ENCODE peak calls at places on chromosome 3, in four cellular contexts. Z is A549, Y is HepG2, V is GM12878. W is an unnamed sample.

GRCh38 chr3:17258823-17259436 is 374.2 kb downstream of the PLCL2 start:
- DNase-seq in Z (peak), Y (peak), V (no peak), W (peak)

GRCh38 chr3:4751057-4752051 is 227.9 kb upstream of the BHLHE40 start:
- DNase-seq in Z (peak), Y (peak), V (no peak), W (no peak)

GRCh38 chr3:195895900-195896360 is 12.4 kb downstream of the TNK2 start:
- DNase-seq in Z (peak), Y (no peak), V (no peak), W (peak)

GRCh38 chr3:196971094-196971698 is 2.6 kb upstream of the PIGZ start:
- DNase-seq in Z (no peak), Y (no peak), V (no peak), W (no peak)

GRCh38 chr3:8506611-8507061 is 5.0 kb downstream of the LMCD1 start:
- DNase-seq in Z (no peak), Y (no peak), V (no peak), W (no peak)

GRCh38 chr3:113222412-113223086 is 11.2 kb downstream of the BOC start:
- DNase-seq in Z (no peak), Y (no peak), V (no peak), W (peak)

GRCh38 chr3:52811452-52812011 is 16.9 kb downstream of the ITIH3 start:
- DNase-seq in Z (no peak), Y (peak), V (no peak), W (no peak)

GRCh38 chr3:10142707-10143560 is 1.4 kb downstream of the VHL start:
- DNase-seq in Z (peak), Y (no peak), V (no peak), W (peak)

GRCh38 chr3:108088146-108088545 is 2.7 kb downstream of the CD47 start:
- DNase-seq in Z (no peak), Y (no peak), V (no peak), W (no peak)

GRCh38 chr3:188421151-188421821 is 267.3 kb downstream of the LPP start:
- DNase-seq in Z (peak), Y (no peak), V (no peak), W (no peak)

GRCh38 chr3:25532763-25533162 is 104.7 kb downstream of the RARB start:
- DNase-seq in Z (peak), Y (peak), V (no peak), W (no peak)

GRCh38 chr3:180594631-180595348 is 7.2 kb upstream of the TTC14 start:
- DNase-seq in Z (peak), Y (peak), V (peak), W (peak)

GRCh38 chr3:191455257-191455952 is 5.6 kb upstream of the PYDC2 start:
- DNase-seq in Z (no peak), Y (no peak), V (peak), W (no peak)

GRCh38 chr3:151990696-151991376 is 117.4 kb downstream of the SUCNR1 start:
- DNase-seq in Z (no peak), Y (no peak), V (no peak), W (no peak)

GRCh38 chr3:45689787-45690145 is 570 bp downstream of the SACM1L start:
- DNase-seq in Z (no peak), Y (no peak), V (no peak), W (no peak)

GRCh38 chr3:148902173-148902791 is 37.2 kb downstream of the CPA3 start:
- DNase-seq in Z (no peak), Y (no peak), V (no peak), W (no peak)

GRCh38 chr3:115667175-115668065 is 44.1 kb downstream of the GAP43 start:
- DNase-seq in Z (no peak), Y (no peak), V (no peak), W (no peak)

GRCh38 chr3:103499967-103500366 is 1065.2 kb downstream of the ZPLD1 start:
- DNase-seq in Z (no peak), Y (no peak), V (no peak), W (no peak)

GRCh38 chr3:144437989-144438388 is 466.4 kb downstream of the DIPK2A start:
- DNase-seq in Z (no peak), Y (no peak), V (peak), W (no peak)

GRCh38 chr3:12768579-12769527 is 9.8 kb upstream of the TMEM40 start:
- DNase-seq in Z (no peak), Y (no peak), V (no peak), W (no peak)

GRCh38 chr3:57230006-57230405 is 2.5 kb downstream of the APPL1 start:
- DNase-seq in Z (no peak), Y (no peak), V (no peak), W (no peak)

GRCh38 chr3:30551266-30551665 is 55.1 kb upstream of the TGFBR2 start:
- DNase-seq in Z (no peak), Y (no peak), V (no peak), W (no peak)

GRCh38 chr3:141454906-141455602 is 31.8 kb upstream of the RASA2 start:
- DNase-seq in Z (peak), Y (peak), V (peak), W (peak)

GRCh38 chr3:60303160-60303559 is 948.1 kb downstream of the FHIT start:
- DNase-seq in Z (no peak), Y (no peak), V (no peak), W (no peak)

GRCh38 chr3:75906555-75907112 is 121.3 kb upstream of the ZNF717 start:
- DNase-seq in Z (no peak), Y (no peak), V (no peak), W (peak)

GRCh38 chr3:185732782-185733181 is 92.1 kb downstream of the IGF2BP2 start:
- DNase-seq in Z (no peak), Y (peak), V (no peak), W (no peak)

GRCh38 chr3:138974467-138974866 is 27.4 kb downstream of the FOXL2NB start:
- DNase-seq in Z (no peak), Y (no peak), V (no peak), W (no peak)

GRCh38 chr3:132289311-132289710 is 27.9 kb upstream of the ACP3 start:
- DNase-seq in Z (no peak), Y (no peak), V (no peak), W (no peak)

GRCh38 chr3:129824926-129825541 is 68.5 kb downstream of the TMCC1 start:
- DNase-seq in Z (peak), Y (peak), V (peak), W (peak)

GRCh38 chr3:154971771-154972326 is 108.3 kb upstream of the MME start:
- DNase-seq in Z (peak), Y (no peak), V (no peak), W (no peak)

GRCh38 chr3:114411811-114412803 is 118.3 kb downstream of the TIGIT start:
- DNase-seq in Z (peak), Y (peak), V (no peak), W (no peak)

GRCh38 chr3:79247367-79248103 is 520.3 kb downstream of the ROBO1 start:
- DNase-seq in Z (no peak), Y (no peak), V (no peak), W (no peak)

GRCh38 chr3:129503387-129504010 is 24.9 kb upstream of the RHO start:
- DNase-seq in Z (no peak), Y (no peak), V (no peak), W (no peak)

GRCh38 chr3:139774570-139775302 is 97.0 kb upstream of the NMNAT3 start:
- DNase-seq in Z (no peak), Y (no peak), V (no peak), W (peak)

GRCh38 chr3:165233521-165234195 is 37.5 kb upstream of the SLITRK3 start:
- DNase-seq in Z (no peak), Y (no peak), V (no peak), W (no peak)
- TF ChIP-seq PBX3 in Z (no peak), Y (no peak), V (no peak), W (no peak)

DNA sequence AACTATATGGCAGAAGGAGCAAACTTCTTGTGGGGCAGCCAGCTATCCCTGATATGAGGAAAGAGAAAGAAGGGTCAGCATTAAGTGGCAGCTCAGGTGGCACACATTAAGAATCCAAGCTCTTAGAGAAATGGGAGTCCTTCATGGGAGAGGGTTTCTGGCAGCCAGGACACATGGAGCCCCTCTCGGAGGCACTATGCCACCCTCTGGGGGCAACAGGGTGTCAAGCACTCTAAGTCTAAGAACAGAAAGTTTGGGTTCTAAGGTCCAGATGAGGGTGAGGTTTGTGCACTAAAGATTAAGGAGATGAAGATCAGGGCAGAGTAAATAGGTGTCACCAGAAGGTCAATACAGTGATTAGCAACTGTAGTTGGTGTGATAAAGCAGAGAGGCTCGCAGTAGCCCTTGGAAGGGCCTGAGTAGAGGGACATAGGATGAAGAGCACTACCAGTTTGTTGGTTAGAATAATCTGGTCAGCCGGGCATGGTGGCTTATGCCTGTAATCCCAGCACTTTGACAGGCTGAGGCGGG is 89.3 kb downstream of the ST6GAL1 start:
- DNase-seq in Z (no peak), Y (peak), V (no peak), W (peak)
- TF ChIP-seq EP300 in Z (no peak), Y (no peak), V (no peak), W (no peak)

GRCh38 chr3:169137076-169137475 is 526.4 kb downstream of the MECOM start:
- DNase-seq in Z (no peak), Y (no peak), V (no peak), W (no peak)

GRCh38 chr3:169133178-169134161 is 530.0 kb downstream of the MECOM start:
- DNase-seq in Z (no peak), Y (no peak), V (no peak), W (no peak)

GRCh38 chr3:169134194-169134593 is 529.3 kb downstream of the MECOM start:
- DNase-seq in Z (no peak), Y (no peak), V (no peak), W (no peak)

GRCh38 chr3:169138849-169139416 is 524.6 kb downstream of the MECOM start:
- DNase-seq in Z (no peak), Y (no peak), V (no peak), W (no peak)

DNA sequence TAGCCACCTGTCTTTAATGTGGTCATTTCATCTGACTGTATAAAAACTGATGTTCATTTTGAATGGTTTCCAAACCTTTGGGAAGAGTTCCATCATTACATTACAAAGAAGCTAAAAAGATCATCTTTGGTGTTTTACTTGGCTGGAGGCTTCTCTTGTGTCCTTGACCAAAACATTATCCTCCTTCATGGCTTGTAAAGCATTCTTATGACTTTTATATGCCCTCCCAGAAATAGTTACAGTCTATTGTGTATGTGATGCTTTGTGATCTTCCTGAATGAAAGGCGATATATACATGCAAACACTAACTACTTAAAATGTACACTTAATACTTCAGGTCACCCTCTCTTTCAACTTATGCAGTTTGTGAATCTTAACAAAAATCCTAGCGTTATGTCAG is 525.6 kb downstream of the MECOM start:
- DNase-seq in Z (no peak), Y (no peak), V (no peak), W (no peak)
- TF ChIP-seq USF2 in Z (no peak), Y (no peak), V (no peak), W (no peak)

DNA sequence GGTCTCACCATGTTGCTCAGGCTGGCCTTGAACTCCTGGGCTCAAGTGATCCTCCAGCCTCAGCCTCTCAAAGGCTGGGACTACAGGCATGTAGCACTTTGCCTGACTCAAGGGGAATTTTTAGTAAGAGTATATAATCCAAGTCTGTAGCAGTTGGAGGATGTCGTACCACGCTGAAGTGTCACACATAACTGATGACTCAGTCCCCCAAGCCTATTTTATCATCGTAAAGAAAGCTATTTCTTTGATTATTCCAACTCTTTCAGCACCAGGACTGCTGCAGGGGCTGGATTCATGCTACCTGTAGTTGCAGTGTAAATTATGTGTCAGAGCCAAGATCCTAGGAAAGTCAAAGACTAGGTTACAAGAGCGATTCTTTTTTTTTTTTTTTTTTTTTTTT is 1.4 kb upstream of the PRKCI start:
- DNase-seq in Z (no peak), Y (no peak), V (no peak), W (no peak)
- TF ChIP-seq PBX3 in Z (no peak), Y (no peak), V (no peak), W (no peak)

DNA sequence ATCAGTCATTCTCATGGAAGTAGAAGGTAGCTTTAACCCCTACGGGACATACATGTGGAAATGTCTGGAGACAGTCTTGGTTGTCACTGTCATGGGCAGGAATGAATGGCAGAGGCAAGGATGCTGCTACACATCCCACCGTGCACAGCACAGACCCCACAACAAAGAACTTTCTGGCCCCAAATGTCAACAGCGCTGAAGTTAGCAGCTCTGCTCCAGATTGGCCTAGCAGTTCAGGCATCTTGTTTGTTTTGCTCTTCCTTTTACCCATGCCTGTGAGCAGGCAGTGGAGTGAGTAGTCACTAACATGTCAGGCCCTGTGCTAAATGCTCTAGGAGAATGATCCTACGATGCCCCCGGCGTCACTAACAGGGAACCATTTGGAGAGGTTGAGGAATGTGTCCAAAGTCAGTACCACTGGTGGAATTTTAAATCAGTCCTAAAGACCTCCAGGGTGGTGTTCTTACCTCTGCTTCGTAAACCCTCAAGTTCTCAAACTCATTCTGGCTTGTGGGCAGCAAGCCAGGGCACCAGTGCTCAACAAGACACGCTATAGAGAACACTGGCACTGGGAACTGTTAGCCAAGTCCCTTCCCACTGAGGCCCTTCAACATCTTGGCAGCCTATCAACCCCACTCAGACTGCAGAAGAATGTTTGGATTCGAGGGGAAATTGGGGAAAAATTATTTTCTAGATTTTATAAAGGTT is 142.2 kb downstream of the FOXP1 start:
- DNase-seq in Z (no peak), Y (no peak), V (no peak), W (no peak)
- TF ChIP-seq EP300 in Z (no peak), Y (no peak), V (no peak), W (no peak)

GRCh38 chr3:126314305-126315082 is 42.7 kb downstream of the KLF15 start:
- DNase-seq in Z (no peak), Y (no peak), V (no peak), W (no peak)

GRCh38 chr3:126315083-126315658 is 42.0 kb downstream of the KLF15 start:
- DNase-seq in Z (no peak), Y (no peak), V (no peak), W (peak)

GRCh38 chr3:126316515-126316939 is 40.7 kb downstream of the KLF15 start:
- DNase-seq in Z (no peak), Y (no peak), V (no peak), W (no peak)

GRCh38 chr3:126317029-126317996 is 39.9 kb downstream of the KLF15 start:
- DNase-seq in Z (no peak), Y (no peak), V (no peak), W (no peak)

DNA sequence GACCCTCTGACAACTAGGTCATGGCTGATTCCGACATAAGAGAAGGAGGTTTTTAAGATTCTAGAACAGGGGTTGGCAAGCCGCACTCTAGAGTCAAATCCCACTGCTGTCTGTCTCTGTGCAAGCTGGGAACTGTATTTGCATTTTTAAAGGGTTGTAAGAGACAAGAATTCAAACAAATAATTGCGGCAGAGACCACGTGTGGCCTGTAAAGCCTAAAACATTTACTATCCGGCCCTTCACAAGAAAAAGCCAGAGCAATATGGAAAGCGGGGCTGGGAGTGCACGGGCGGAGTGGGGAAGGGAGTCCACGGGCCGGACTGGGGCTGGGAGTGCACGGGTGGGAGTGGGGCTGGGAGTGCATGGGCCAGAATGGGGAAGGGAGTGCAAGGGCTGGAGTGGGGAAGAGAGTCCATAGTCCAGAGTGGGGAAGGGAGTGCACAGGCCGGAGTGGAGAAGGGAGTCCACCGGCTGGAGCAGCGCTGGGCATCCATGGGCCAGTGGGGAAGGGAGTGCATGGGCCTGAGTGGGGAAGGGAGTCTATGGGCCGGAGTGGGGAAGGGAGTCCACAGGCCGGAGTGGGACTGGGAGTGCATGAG is 41.2 kb downstream of the KLF15 start:
- DNase-seq in Z (no peak), Y (no peak), V (no peak), W (no peak)
- TF ChIP-seq USF2 in Z (no peak), Y (no peak), V (no peak), W (no peak)

DNA sequence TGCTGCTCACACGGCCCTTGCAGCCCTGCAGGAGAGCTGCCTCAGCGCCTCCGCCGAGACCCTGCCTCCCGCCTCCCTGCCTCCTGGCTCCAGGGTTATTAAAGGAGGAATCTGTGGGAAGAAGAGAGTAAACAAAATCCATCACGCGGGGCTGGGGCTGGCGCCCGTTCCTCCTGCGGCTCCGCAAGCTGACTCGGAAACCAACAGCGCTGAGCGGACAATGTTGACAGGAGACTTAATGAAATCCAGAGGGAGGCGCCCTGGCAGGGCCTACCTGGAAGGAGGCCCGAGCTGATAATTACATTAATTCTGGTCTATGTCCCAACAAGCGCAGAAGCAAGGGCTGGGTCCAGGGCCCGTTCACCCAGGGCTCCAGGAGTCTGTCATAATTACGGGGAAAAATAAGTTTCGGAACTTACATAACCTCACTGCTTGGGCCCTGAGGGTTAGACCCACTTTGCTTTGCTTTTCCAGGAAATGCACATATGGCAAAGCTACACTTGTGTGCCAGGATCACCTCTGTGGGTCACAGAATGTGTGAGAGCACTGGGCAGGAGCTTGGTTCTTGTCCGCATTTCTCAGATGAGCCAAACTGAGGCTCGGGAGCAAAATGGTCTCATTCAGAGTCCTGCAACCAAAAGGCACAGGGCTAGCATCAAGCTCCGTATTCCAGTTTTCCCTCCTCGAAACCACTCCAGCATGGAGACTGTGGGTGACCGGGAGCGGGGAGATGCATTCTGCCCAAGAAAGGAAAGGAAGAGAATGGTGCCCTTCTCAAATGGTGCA is 43.8 kb upstream of the SLC6A6 start:
- DNase-seq in Z (no peak), Y (no peak), V (no peak), W (no peak)
- TF ChIP-seq PBX3 in Z (no peak), Y (no peak), V (no peak), W (no peak)

GRCh38 chr3:44265815-44266214 is 24.1 kb downstream of the TOPAZ1 start:
- DNase-seq in Z (no peak), Y (no peak), V (no peak), W (no peak)
- TF ChIP-seq EP300 in Z (no peak), Y (no peak), V (no peak), W (no peak)

GRCh38 chr3:48516571-48516970 is 12.6 kb upstream of the SHISA5 start:
- DNase-seq in Z (no peak), Y (no peak), V (no peak), W (no peak)
- TF ChIP-seq USF2 in Z (no peak), Y (no peak), V (no peak), W (no peak)

DNA sequence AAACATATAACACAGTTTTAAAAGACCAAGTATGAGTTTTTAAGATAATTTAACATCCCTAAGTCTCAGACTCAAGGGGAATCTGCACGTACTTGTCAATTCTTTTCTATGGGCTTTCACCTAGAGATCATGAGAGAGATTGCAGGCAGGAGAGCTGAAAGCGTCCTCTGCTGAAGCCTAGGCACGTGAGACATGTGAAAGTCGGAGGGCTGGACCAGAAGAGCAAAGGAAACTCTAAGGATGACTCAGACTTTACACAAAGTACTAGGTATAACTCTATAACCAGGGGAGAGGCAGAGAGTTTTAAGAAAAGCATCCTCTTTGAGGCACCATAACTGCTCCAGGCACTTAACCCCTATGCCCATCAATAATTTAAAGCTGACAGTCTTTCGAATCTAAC is 436.6 kb downstream of the VGLL3 start:
- DNase-seq in Z (no peak), Y (no peak), V (no peak), W (no peak)
- TF ChIP-seq PBX3 in Z (no peak), Y (no peak), V (no peak), W (no peak)

W was measured in SK-N-SH.